ENCODE peak calls at places on chromosomes 1 and 21, in four cellular contexts. U, O, B and I are unnamed samples.

GRCh38 chr1:93701619-93702018 is 20.0 kb upstream of the BCAR3 start:
- DNase-seq in U (peak), B (no peak), O (peak), I (no peak)

GRCh38 chr1:168958562-168959289 is 147.8 kb upstream of the ATP1B1 start:
- DNase-seq in U (no peak), B (no peak), O (peak), I (no peak)

GRCh38 chr1:6770727-6771567 is 14.3 kb upstream of the CAMTA1 start:
- DNase-seq in O (peak), U (no peak), B (no peak), I (no peak)

GRCh38 chr1:31657972-31658510 is 13.4 kb upstream of the PEF1 start:
- DNase-seq in B (no peak), O (no peak), U (no peak), I (no peak)

GRCh38 chr1:150259758-150260669 is 2.4 kb downstream of the CA14 start:
- DNase-seq in B (no peak), U (no peak), O (peak), I (no peak)

GRCh38 chr1:180953291-180953747 is 40.6 kb downstream of the KIAA1614 start:
- DNase-seq in B (peak), O (no peak), U (no peak), I (peak)

GRCh38 chr1:216765346-216766300 is 42.4 kb upstream of the ESRRG start:
- DNase-seq in B (no peak), O (no peak), U (no peak), I (no peak)

GRCh38 chr1:240816472-240816871 is 204.5 kb upstream of the GREM2 start:
- DNase-seq in O (no peak), U (no peak), B (no peak), I (no peak)

GRCh38 chr1:163265547-163265946 is 56.2 kb upstream of the NUF2 start:
- DNase-seq in O (no peak), U (no peak), B (no peak), I (no peak)

GRCh38 chr1:173393655-173393993 is 83.5 kb upstream of the PRDX6 start:
- DNase-seq in U (no peak), O (peak), B (no peak), I (no peak)

GRCh38 chr1:55311057-55311631 is 96.0 kb upstream of the USP24 start:
- DNase-seq in U (no peak), O (peak), B (no peak), I (no peak)

GRCh38 chr1:151024540-151025146 is 11.7 kb upstream of the BNIPL start:
- DNase-seq in U (no peak), B (peak), O (peak), I (peak)

GRCh38 chr1:228887956-228888355 is 152.7 kb downstream of the RHOU start:
- DNase-seq in U (no peak), B (no peak), O (no peak), I (no peak)

GRCh38 chr1:228010921-228011320 is 4.1 kb downstream of the WNT3A start:
- DNase-seq in O (no peak), B (no peak), U (peak), I (no peak)

GRCh38 chr21:28333455-28334108 is 659.1 kb downstream of the LTN1 start:
- DNase-seq in O (peak), B (no peak), U (no peak), I (no peak)
- TF ChIP-seq CTCF in O (no peak), B (no peak), U (no peak), I (no peak)

GRCh38 chr1:218171302-218171893 is 113.7 kb upstream of the RRP15 start:
- DNase-seq in O (peak), B (no peak), U (no peak), I (peak)
- TF ChIP-seq CTCF in O (peak), B (peak), U (peak), I (peak)

DNA sequence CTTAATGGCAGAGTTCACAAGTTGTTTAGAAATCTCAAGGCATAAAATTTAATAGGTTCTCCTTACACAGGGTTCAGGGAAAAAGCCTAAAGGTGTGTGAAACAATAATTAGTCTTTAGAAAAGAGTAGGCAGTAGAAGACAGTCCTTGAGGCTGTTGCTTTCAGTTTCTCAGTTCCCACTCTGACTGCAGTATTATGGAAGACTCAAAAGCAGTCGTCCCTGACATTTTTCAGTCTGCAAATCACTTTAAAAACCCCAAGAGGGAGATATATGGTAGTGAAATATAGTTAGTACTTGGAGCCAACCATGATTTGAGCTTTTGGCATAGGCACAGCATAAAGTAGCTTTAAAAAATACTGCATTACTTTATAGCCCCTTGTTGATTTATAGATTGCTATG is 299.7 kb downstream of the OLFM3 start:
- DNase-seq in U (no peak), O (peak), B (no peak), I (no peak)
- TF ChIP-seq CTCF in U (no peak), O (no peak), B (no peak), I (no peak)

GRCh38 chr1:245986404-245987221 is 520.5 kb downstream of the SMYD3 start:
- DNase-seq in B (peak), O (peak), U (no peak), I (no peak)
- TF ChIP-seq CTCF in B (no peak), O (no peak), U (no peak), I (no peak)